ENCODE peak calls at places on chromosomes 6 and 20, in five cellular contexts. M, C, N, Y and F are unnamed samples. For H3K36me3 and H3K27me3, the result is how much of the 10 kb centered on the place peaks cover.

GRCh38 chr6:43014434-43014909 is 423 bp downstream of the KLHDC3 start:
- DNase-seq in M (no peak), C (no peak), N (no peak), Y (no peak), F (no peak)

GRCh38 chr6:11224252-11224965 is 8.1 kb downstream of the NEDD9 start:
- DNase-seq in M (no peak), C (peak), N (no peak), Y (peak), F (no peak)

GRCh38 chr6:12351672-12352071 is 61.5 kb downstream of the EDN1 start:
- DNase-seq in M (no peak), C (no peak), N (no peak), Y (no peak), F (no peak)

GRCh38 chr20:40472905-40473304 is 216.1 kb downstream of the MAFB start:
- DNase-seq in M (no peak), C (no peak), N (no peak), Y (no peak), F (no peak)

GRCh38 chr20:54065601-54066038 is 4.8 kb downstream of the BCAS1 start:
- DNase-seq in M (no peak), C (no peak), N (no peak), Y (no peak), F (no peak)

GRCh38 chr20:496126-496696 is 33.9 kb upstream of the TBC1D20 start:
- DNase-seq in M (no peak), C (no peak), N (no peak), Y (no peak), F (peak)

GRCh38 chr6:70846207-70846835 is 110.5 kb downstream of the B3GAT2 start:
- DNase-seq in M (no peak), C (no peak), N (no peak), Y (no peak), F (no peak)

GRCh38 chr20:24771651-24772061 is 177.4 kb upstream of the CST7 start:
- DNase-seq in M (no peak), C (no peak), N (peak), Y (no peak), F (no peak)

GRCh38 chr6:123668965-123669591 is 32.3 kb upstream of the TRDN start:
- DNase-seq in M (no peak), C (no peak), N (no peak), Y (no peak), F (no peak)

GRCh38 chr20:40339661-40340449 is 349.2 kb downstream of the MAFB start:
- DNase-seq in M (peak), C (no peak), N (peak), Y (no peak), F (peak)

GRCh38 chr6:87277123-87277522 is 45.3 kb upstream of the SMIM8 start:
- DNase-seq in M (no peak), C (no peak), N (no peak), Y (no peak), F (no peak)

GRCh38 chr6:119444642-119445557 is 95.3 kb upstream of the MAN1A1 start:
- DNase-seq in M (no peak), C (no peak), N (no peak), Y (no peak), F (no peak)

GRCh38 chr6:41638002-41638800 is at the start of gene MDFI:
- DNase-seq in M (no peak), C (no peak), N (peak), Y (no peak), F (no peak)

GRCh38 chr6:87139236-87139635 is 16.1 kb upstream of the ZNF292 start:
- DNase-seq in M (no peak), C (peak), N (no peak), Y (no peak), F (peak)

GRCh38 chr20:2692886-2693285 is 306 bp downstream of the EBF4 start:
- DNase-seq in M (no peak), C (no peak), N (no peak), Y (no peak), F (no peak)

GRCh38 chr20:62772994-62773858 is 23.0 kb upstream of the MRGBP start:
- DNase-seq in M (no peak), C (no peak), N (no peak), Y (no peak), F (no peak)

GRCh38 chr20:45834797-45835161 is 1.2 kb downstream of the SNX21 start:
- DNase-seq in M (peak), C (no peak), N (no peak), Y (no peak), F (no peak)

GRCh38 chr6:163314791-163315404 is 99.6 kb upstream of the QKI start:
- DNase-seq in M (no peak), C (no peak), N (no peak), Y (no peak), F (no peak)

GRCh38 chr6:43515808-43516207 is 918 bp downstream of the YIPF3 start:
- DNase-seq in M (no peak), C (no peak), N (no peak), Y (no peak), F (no peak)

GRCh38 chr6:8736046-8736877 is 300.9 kb upstream of the SLC35B3 start:
- DNase-seq in M (no peak), C (no peak), N (no peak), Y (no peak), F (no peak)

GRCh38 chr20:1503564-1504227 is 12.5 kb upstream of the SIRPB2 start:
- DNase-seq in M (peak), C (peak), N (peak), Y (peak), F (peak)

GRCh38 chr20:3340443-3340842 is 67.0 kb downstream of the DNAAF9 start:
- DNase-seq in M (peak), C (no peak), N (peak), Y (no peak), F (peak)

GRCh38 chr6:114247101-114247500 is 95.7 kb downstream of the HS3ST5 start:
- DNase-seq in M (no peak), C (no peak), N (no peak), Y (no peak), F (no peak)

GRCh38 chr6:4861564-4861963 is 85.4 kb downstream of the CDYL start:
- DNase-seq in M (no peak), C (no peak), N (no peak), Y (no peak), F (no peak)

GRCh38 chr6:11802886-11803595 is 24.4 kb upstream of the ADTRP start:
- DNase-seq in M (no peak), C (no peak), N (no peak), Y (no peak), F (no peak)

GRCh38 chr20:24531626-24532419 is 62.4 kb downstream of the SYNDIG1 start:
- DNase-seq in M (no peak), C (no peak), N (no peak), Y (no peak), F (no peak)

GRCh38 chr20:824916-825315 is 8.6 kb upstream of the FAM110A start:
- DNase-seq in M (no peak), C (no peak), N (no peak), Y (no peak), F (no peak)

GRCh38 chr6:52575490-52575868 is 1.4 kb downstream of the TRAM2 start:
- DNase-seq in M (no peak), C (no peak), N (no peak), Y (no peak), F (no peak)

GRCh38 chr6:18155273-18155863 is at the start of gene KDM1B:
- DNase-seq in M (peak), C (peak), N (peak), Y (peak), F (peak)

GRCh38 chr20:57329608-57330221 is at the start of gene SPO11:
- DNase-seq in M (no peak), C (no peak), N (peak), Y (no peak), F (no peak)

GRCh38 chr6:6878921-6879585 is 228.7 kb upstream of the RREB1 start:
- DNase-seq in M (no peak), C (no peak), N (no peak), Y (no peak), F (no peak)

GRCh38 chr20:51446656-51447055 is 95.9 kb downstream of the NFATC2 start:
- DNase-seq in M (no peak), C (no peak), N (no peak), Y (no peak), F (peak)

GRCh38 chr20:29689411-29690225 is 1567.8 kb upstream of the DEFB115 start:
- DNase-seq in M (peak), C (peak), N (peak), Y (no peak), F (no peak)

GRCh38 chr6:89346433-89346832 is 6.1 kb downstream of the UBE2J1 start:
- DNase-seq in M (no peak), C (no peak), N (no peak), Y (no peak), F (no peak)

GRCh38 chr6:30544666-30545272 is 11.5 kb downstream of the GNL1 start:
- DNase-seq in M (no peak), C (no peak), N (no peak), Y (no peak), F (peak)

GRCh38 chr6:30542915-30543314 is 13.4 kb downstream of the GNL1 start:
- DNase-seq in M (no peak), C (no peak), N (no peak), Y (no peak), F (no peak)

GRCh38 chr6:30541515-30542403 is 14.5 kb downstream of the GNL1 start:
- DNase-seq in M (peak), C (peak), N (peak), Y (peak), F (peak)

GRCh38 chr6:30543824-30544223 is 12.5 kb downstream of the GNL1 start:
- DNase-seq in M (no peak), C (no peak), N (no peak), Y (no peak), F (no peak)

GRCh38 chr6:30542404-30542725 is 13.9 kb downstream of the GNL1 start:
- DNase-seq in M (no peak), C (peak), N (no peak), Y (no peak), F (no peak)
- H3K36me3 ChIP-seq in M (under half), C (under half), N (under half), Y (under half), F (under half)

GRCh38 chr20:37565134-37565811 is 37.6 kb upstream of the BLCAP start:
- DNase-seq in M (no peak), C (no peak), N (peak), Y (no peak), F (no peak)
- H3K27me3 ChIP-seq in M (under half), C (under half), N (under half), Y (under half), F (under half)

GRCh38 chr6:31878761-31879542 is at the start of gene SLC44A4:
- DNase-seq in M (no peak), C (no peak), N (no peak), Y (no peak), F (no peak)
- H3K4me3 ChIP-seq in M (no peak), C (no peak), N (no peak), Y (no peak), F (no peak)

DNA sequence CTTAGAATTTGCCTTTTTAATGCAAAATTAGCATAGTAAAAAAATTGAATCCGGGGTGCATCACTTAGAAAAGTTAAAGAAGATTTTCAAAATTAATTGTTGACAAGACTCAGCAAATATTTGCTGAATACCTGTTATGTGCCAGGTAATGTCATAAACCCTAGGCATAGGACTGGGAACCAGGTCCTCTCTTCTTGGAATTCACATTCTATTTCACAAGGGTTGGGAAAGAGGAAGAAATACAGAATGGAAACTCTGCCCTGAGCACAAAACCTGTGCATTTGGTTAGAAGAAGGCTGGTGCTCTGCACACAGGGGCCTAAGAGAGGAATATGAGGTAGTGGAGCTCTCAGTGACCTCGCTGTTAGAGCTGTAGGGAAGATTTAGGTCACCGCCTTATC is 573.8 kb upstream of the AGPAT4 start:
- DNase-seq in M (no peak), C (no peak), N (peak), Y (no peak), F (no peak)
- H3K36me3 ChIP-seq in M (under half), C (under half), N (under half), Y (under half), F (under half)

DNA sequence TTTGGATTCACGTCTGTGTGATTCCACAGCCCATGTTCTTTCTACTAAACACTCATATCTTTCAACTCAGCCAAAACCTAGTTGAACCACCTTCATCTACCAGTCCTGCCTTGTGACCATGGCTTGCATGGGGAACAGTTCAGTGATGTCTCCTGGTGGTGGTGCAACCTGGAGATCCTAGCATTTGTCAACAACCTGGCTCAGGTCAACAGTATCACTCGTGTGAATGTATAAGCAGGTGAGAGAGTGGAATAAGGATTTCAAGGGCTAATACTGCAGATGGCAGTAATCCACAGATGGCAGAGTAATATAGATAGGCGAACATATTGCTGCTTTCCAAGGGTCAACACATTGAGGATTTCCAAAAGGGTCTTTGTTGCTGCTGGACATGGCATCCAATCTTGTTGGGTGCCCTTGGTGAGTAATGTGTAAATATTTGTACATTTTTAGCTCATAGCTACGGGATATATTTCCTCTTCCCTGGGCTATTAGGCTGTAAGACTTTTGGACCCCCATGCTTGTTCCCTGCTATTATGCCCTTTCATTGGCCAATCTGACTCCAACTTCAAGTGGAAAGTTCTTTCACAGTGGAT is 13.4 kb downstream of the PBOV1 start:
- DNase-seq in M (no peak), C (no peak), N (no peak), Y (no peak), F (no peak)
- H3K27me3 ChIP-seq in M (under half), C (under half), N (under half), Y (under half), F (under half)